ENCODE peak calls at places on chromosomes 16 and 17, in five cellular contexts. Y, P, K, S and B are unnamed samples.

GRCh38 chr17:4329838-4330237 is 36.6 kb downstream of the UBE2G1 start:
- DNase-seq in S (no peak), K (no peak), Y (no peak), P (no peak), B (peak)

GRCh38 chr16:19879241-19879792 is 5.3 kb downstream of the GPRC5B start:
- DNase-seq in S (peak), K (peak), Y (no peak), P (peak), B (peak)

GRCh38 chr17:69552986-69553667 is 138.6 kb downstream of the MAP2K6 start:
- DNase-seq in S (no peak), P (no peak), Y (no peak), K (no peak), B (no peak)

GRCh38 chr17:57721967-57722703 is 23.0 kb downstream of the CCDC182 start:
- DNase-seq in S (no peak), K (no peak), Y (no peak), P (no peak), B (no peak)

GRCh38 chr17:79944251-79944812 is 91.3 kb downstream of the TBC1D16 start:
- DNase-seq in S (peak), Y (no peak), K (peak), P (no peak), B (no peak)

GRCh38 chr17:19650826-19651225 is 2.3 kb downstream of the ALDH3A2 start:
- DNase-seq in Y (no peak), S (no peak), P (no peak), K (no peak), B (no peak)

GRCh38 chr16:12614662-12615278 is 188.9 kb downstream of the CPPED1 start:
- DNase-seq in P (no peak), S (no peak), K (peak), Y (no peak), B (no peak)

GRCh38 chr17:53316988-53317387 is 505.7 kb upstream of the KIF2B start:
- DNase-seq in K (no peak), P (no peak), S (no peak), Y (no peak), B (no peak)

GRCh38 chr17:40618754-40619625 is 28.6 kb downstream of the SMARCE1 start:
- DNase-seq in P (peak), K (no peak), Y (no peak), S (no peak), B (no peak)

GRCh38 chr16:80693553-80693952 is 110.8 kb downstream of the CDYL2 start:
- DNase-seq in K (no peak), S (no peak), Y (no peak), P (no peak), B (no peak)

GRCh38 chr17:32240745-32241144 is 24.9 kb upstream of the RHBDL3 start:
- DNase-seq in Y (no peak), S (no peak), P (no peak), K (peak), B (no peak)

GRCh38 chr16:70753694-70754325 is 47.1 kb downstream of the VAC14 start:
- DNase-seq in S (no peak), P (peak), K (no peak), Y (no peak), B (no peak)

GRCh38 chr17:40915199-40915661 is 22.2 kb downstream of the KRT23 start:
- DNase-seq in K (no peak), Y (peak), S (no peak), P (no peak), B (peak)

GRCh38 chr16:10879681-10880589 is 2.9 kb downstream of the CIITA start:
- DNase-seq in P (no peak), Y (no peak), K (no peak), S (no peak), B (no peak)
- TF ChIP-seq CTCF in P (no peak), Y (no peak), K (no peak), S (no peak), B (no peak)

GRCh38 chr17:44848257-44848795 is 643 bp downstream of the HIGD1B start:
- DNase-seq in S (no peak), Y (no peak), K (no peak), P (no peak), B (no peak)
- H3K27ac ChIP-seq in S (no peak), Y (no peak), K (no peak), P (no peak), B (no peak)

GRCh38 chr16:87459833-87460232 is 33.0 kb downstream of the ZCCHC14 start:
- DNase-seq in Y (no peak), S (no peak), K (no peak), P (no peak), B (no peak)

GRCh38 chr16:87463722-87464690 is 28.8 kb downstream of the ZCCHC14 start:
- DNase-seq in Y (no peak), S (no peak), P (no peak), K (no peak), B (no peak)

GRCh38 chr16:87459027-87459426 is 33.8 kb downstream of the ZCCHC14 start:
- DNase-seq in P (no peak), Y (no peak), S (no peak), K (no peak), B (no peak)

GRCh38 chr16:87460936-87461335 is 31.9 kb downstream of the ZCCHC14 start:
- DNase-seq in K (no peak), Y (no peak), S (no peak), P (no peak), B (no peak)

DNA sequence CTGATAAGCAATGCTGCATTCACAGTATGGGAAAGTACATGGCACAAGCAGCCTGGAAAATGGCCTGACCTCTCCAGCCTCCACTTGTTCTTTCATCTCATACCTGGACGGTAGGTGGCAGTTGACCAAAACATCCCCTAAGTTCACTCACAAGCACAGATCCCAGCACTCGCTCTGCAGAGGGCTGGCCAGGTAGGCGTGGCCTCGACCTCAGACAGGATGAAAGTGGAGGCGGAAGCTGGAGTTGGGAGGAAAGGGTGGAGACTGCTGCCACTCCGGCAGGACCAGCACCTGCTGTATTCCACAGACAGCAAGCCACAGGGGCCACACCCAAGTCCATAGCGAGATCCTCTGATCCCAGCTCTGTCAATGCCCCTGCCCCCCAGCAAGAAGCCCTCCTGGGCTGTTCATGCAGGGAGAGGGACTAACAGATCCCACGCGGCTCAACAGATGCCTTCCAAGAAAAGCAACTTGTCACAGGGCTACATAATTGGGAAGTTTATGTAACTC is 31.3 kb downstream of the ZCCHC14 start:
- DNase-seq in K (peak), Y (no peak), S (no peak), P (peak), B (peak)
- TF ChIP-seq CTCF in K (peak), Y (peak), S (no peak), P (peak), B (peak)

DNA sequence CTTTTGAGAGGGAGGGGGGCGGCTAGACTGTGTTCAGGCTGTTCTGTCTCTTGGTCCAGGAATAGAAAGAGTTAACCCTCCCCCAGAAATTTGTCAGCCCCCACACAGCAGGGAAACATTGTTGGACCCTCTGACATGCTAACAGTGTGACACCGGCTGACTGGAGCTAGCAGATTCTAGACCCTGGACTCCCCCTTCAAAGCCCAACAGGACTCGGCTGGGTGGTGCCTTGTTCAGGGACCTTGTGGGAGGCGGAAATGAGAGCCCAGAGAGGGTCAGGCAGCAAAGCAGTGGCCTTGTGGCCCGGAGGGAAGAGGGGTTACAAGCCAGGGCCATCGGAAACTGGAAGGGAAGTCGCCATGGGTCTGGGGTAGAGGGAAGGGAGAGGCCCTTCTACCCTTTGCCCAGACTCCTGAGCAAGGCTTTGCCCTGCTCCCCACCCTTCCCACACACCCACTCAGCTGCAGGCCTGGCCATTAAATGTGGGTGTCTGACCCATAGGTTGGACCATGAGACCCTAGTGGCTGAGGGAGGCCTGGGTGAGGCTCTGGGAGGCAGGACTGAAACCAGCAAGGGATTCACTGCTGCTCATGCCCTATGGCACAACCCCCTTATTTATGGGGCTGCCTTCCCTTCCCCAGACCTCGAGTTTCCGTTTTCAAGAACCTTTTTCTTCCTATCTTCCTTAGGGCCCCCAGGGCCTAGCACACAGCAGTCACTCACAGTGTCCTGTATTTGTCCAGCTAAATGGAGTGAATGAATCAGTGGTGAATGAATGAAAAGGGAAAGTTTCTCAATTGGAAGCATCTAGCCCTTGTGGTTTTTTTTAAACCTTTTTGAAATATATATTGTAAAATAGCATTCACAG is 44.8 kb downstream of the RAI1 start:
- DNase-seq in S (no peak), Y (no peak), P (no peak), K (peak), B (no peak)
- H3K27ac ChIP-seq in S (peak), Y (no peak), P (no peak), K (no peak), B (peak)

GRCh38 chr16:76665571-76666275 is 388.5 kb downstream of the CNTNAP4 start:
- DNase-seq in Y (no peak), K (no peak), S (no peak), P (no peak), B (no peak)
- TF ChIP-seq CTCF in Y (no peak), K (no peak), S (no peak), P (no peak), B (no peak)

GRCh38 chr17:17151055-17151454 is 55.1 kb downstream of the PLD6 start:
- DNase-seq in P (no peak), K (no peak), Y (no peak), S (no peak), B (peak)
- H3K27ac ChIP-seq in P (peak), K (no peak), Y (peak), S (peak), B (peak)

GRCh38 chr16:893360-893759 is 77.4 kb downstream of the LMF1 start:
- DNase-seq in Y (no peak), S (no peak), P (no peak), K (no peak), B (no peak)
- TF ChIP-seq CTCF in Y (no peak), S (no peak), P (no peak), K (peak), B (no peak)

GRCh38 chr16:49115956-49116355 is 165.7 kb downstream of the CBLN1 start:
- DNase-seq in S (no peak), Y (no peak), K (no peak), P (no peak), B (no peak)
- H3K27ac ChIP-seq in S (no peak), Y (no peak), K (no peak), P (no peak), B (no peak)

GRCh38 chr16:680967-681745 is 946 bp downstream of the STUB1 start:
- DNase-seq in S (no peak), Y (no peak), K (peak), P (peak), B (no peak)
- TF ChIP-seq CTCF in S (no peak), Y (peak), K (peak), P (no peak), B (no peak)

GRCh38 chr17:83084621-83085056 is 5.2 kb downstream of the METRNL start:
- DNase-seq in P (no peak), S (no peak), K (no peak), Y (no peak), B (no peak)
- H3K27ac ChIP-seq in P (no peak), S (no peak), K (no peak), Y (no peak), B (peak)